ENCODE peak calls at places on chromosome 15, in eight cellular contexts. K, R, D, W, Q, N, B and V are unnamed samples.

GRCh38 chr15:64841258-64842098 is at the start of gene PLEKHO2:
- DNase-seq in Q (peak; percentile 89), R (peak; percentile 91), W (peak; percentile 82), N (peak; percentile 98), K (peak; percentile 98), D (peak; percentile 98), B (peak; percentile 90), V (peak; percentile 95)

GRCh38 chr15:100601158-100601557 is 826 bp downstream of the LINS1 start:
- DNase-seq in B (peak; percentile 32), N (no peak), K (peak; percentile 52), Q (no peak), W (peak; percentile 50), D (peak; percentile 54), R (peak; percentile 37), V (peak; percentile 52)

GRCh38 chr15:86483936-86484335 is 404.3 kb downstream of the AGBL1 start:
- DNase-seq in D (no peak), K (peak; percentile 14), R (no peak), N (no peak), W (no peak), Q (no peak), B (no peak), V (peak; percentile 5)

GRCh38 chr15:70815604-70816003 is 38.4 kb downstream of the LARP6 start:
- DNase-seq in B (peak; percentile 14), W (no peak), N (no peak), Q (no peak), R (no peak), D (no peak), K (no peak), V (no peak)

GRCh38 chr15:67096536-67097294 is 31.3 kb downstream of the SMAD3 start:
- DNase-seq in N (no peak), W (no peak), B (peak; percentile 58), K (peak; percentile 51), R (peak; percentile 72), Q (no peak), D (peak; percentile 79), V (peak; percentile 45)

GRCh38 chr15:76340198-76340801 is 3.7 kb downstream of the ISL2 start:
- DNase-seq in R (peak; percentile 30), N (no peak), D (peak; percentile 62), B (no peak), K (no peak), Q (peak; percentile 24), W (no peak), V (peak; percentile 55)

GRCh38 chr15:58643996-58644395 is 105.5 kb downstream of the ADAM10 start:
- DNase-seq in W (no peak), D (no peak), N (no peak), B (no peak), R (no peak), Q (no peak), K (no peak), V (no peak)

GRCh38 chr15:92123848-92124631 is 269.6 kb upstream of the ST8SIA2 start:
- DNase-seq in K (no peak), R (no peak), Q (no peak), N (no peak), D (no peak), B (no peak), W (no peak), V (no peak)

GRCh38 chr15:40891810-40892448 is 2.3 kb upstream of the VPS18 start:
- DNase-seq in R (peak; percentile 46), B (peak; percentile 82), K (peak; percentile 63), W (no peak), Q (peak; percentile 74), D (peak; percentile 73), N (no peak), V (peak; percentile 68)

GRCh38 chr15:94272251-94272898 is 41.0 kb downstream of the MCTP2 start:
- DNase-seq in K (peak; percentile 83), N (no peak), B (no peak), D (no peak), W (peak; percentile 1), Q (no peak), R (no peak), V (no peak)

GRCh38 chr15:88257311-88257901 is 867 bp upstream of the NTRK3 start:
- DNase-seq in W (no peak), D (peak; percentile 16), K (no peak), N (no peak), R (no peak), B (no peak), Q (no peak), V (no peak)

GRCh38 chr15:34370643-34371042 is 3.6 kb upstream of the LPCAT4 start:
- DNase-seq in B (no peak), N (no peak), W (no peak), R (no peak), K (no peak), Q (no peak), D (no peak), V (no peak)
- H3K4me3 ChIP-seq in B (no peak overlapping the region), N (no peak overlapping the region), W (no peak overlapping the region), R (no peak overlapping the region), K (no peak overlapping the region), Q (no peak overlapping the region), D (no peak overlapping the region), V (no peak overlapping the region)

GRCh38 chr15:73367624-73368300 is 996 bp downstream of the HCN4 start:
- DNase-seq in W (no peak), K (no peak), D (peak; percentile 31), N (no peak), R (no peak), B (no peak), Q (no peak), V (no peak)

GRCh38 chr15:73369073-73369694 is 426 bp upstream of the HCN4 start:
- DNase-seq in N (no peak), B (no peak), K (no peak), W (no peak), R (no peak), D (peak; percentile 13), Q (no peak), V (no peak)

GRCh38 chr15:73368301-73369072 is at the start of gene HCN4:
- DNase-seq in N (no peak), Q (no peak), R (no peak), B (peak; percentile 19), D (peak; percentile 38), K (no peak), W (no peak), V (no peak)

GRCh38 chr15:73364070-73364469 is 4.7 kb downstream of the HCN4 start:
- DNase-seq in Q (no peak), R (no peak), D (no peak), K (no peak), B (no peak), N (no peak), W (no peak), V (no peak)

DNA sequence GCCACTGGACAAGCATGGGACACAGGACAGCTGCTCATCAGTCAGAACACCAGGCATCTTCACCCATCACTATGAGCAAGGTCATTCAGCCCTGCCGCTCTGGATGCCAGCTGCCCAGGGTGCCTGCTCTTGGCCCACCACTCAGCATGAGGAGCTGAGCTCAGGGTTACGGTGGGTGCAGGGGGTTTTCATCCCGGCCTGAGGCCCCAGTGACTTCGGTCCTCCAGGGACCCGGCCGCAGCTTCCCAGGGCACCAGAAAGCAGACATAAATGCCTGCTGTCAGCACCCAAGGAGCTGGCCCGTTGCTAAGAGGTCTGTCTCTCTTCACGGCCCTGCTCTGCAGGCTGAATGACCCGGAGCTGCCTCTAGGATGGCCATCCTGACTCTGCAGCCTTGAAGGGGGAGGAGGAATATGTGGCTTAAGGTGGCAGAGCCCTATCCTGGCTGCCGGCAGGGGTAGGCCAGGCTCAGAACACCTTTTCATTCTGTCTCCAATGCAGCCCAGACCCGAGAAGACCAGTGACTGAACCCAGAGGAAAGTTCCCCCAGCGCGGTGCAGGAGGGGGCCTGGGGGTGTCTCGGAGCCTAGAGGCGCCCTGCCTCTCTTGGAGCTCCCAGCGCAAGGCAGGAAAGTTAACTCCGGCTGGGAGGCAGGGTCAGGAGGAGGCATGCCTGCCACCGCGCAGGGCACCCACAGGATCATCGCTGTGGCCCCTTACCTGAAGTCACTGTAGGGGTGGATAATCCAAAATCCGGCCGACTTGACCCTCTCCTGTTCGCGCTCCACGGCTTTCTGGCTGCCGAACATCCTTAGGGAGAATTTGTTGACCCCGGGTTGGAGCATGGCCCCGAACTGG is 1.8 kb downstream of the HCN4 start:
- DNase-seq in R (no peak), W (no peak), N (peak; percentile 29), B (no peak), D (no peak), K (no peak), Q (no peak), V (no peak)
- H3K4me3 ChIP-seq in R (no peak overlapping the region), W (no peak overlapping the region), N (peak overlapping the region; percentile 46), B (no peak overlapping the region), D (no peak overlapping the region), K (no peak overlapping the region), Q (peak overlapping the region; percentile 41), V (no peak overlapping the region)

DNA sequence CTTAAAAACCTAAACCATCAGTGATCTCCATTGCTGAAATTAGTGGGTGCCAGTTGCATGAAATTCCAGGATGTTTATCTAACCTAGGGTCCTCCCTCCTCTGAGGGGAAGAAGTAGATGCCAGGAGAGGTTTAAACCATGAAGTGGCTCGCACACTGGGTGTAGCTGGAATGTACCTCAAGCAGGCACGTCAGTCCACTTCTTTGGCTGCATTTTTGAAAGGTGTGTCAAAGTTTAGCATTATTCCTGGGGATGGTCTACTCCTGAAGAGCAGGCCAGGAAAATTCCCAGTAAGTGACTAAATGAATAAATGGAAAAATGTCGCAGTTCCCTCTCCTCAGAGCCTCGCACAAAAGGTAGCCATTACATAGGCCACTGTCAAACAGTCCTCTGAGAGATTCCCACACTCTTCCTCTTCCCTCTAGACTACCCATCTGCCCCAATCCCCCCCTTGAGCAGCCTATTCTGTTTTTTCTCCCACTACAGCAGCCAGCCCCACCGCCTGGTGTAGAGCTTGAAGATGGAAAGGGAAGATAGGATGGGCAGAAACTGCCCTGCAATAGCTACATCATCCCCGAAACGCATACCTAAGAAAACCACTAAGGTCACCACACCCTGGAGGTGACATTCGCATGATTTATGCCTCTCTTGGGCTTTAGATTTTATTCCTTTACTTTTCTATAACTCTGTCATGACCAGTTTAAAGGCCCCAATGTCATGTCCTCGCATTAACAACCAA is 663 bp upstream of the TMOD3 start:
- DNase-seq in W (no peak), K (no peak), Q (no peak), R (no peak), B (peak; percentile 84), D (no peak), N (no peak), V (no peak)
- H3K4me3 ChIP-seq in W (no peak overlapping the region), K (no peak overlapping the region), Q (peak overlapping the region; percentile 99), R (no peak overlapping the region), B (no peak overlapping the region), D (no peak overlapping the region), N (no peak overlapping the region), V (no peak overlapping the region)

GRCh38 chr15:98546325-98546724 is 102.0 kb upstream of the IGF1R start:
- DNase-seq in W (no peak), D (no peak), R (no peak), K (no peak), B (no peak), Q (no peak), N (no peak), V (no peak)

GRCh38 chr15:98548172-98548971 is 100.0 kb upstream of the IGF1R start:
- DNase-seq in R (peak; percentile 70), K (peak; percentile 63), N (peak; percentile 61), W (peak; percentile 6), B (peak; percentile 83), D (peak; percentile 62), Q (peak; percentile 71), V (no peak)

GRCh38 chr15:98547255-98547654 is 101.1 kb upstream of the IGF1R start:
- DNase-seq in N (no peak), B (no peak), W (no peak), D (no peak), K (peak; percentile 52), Q (no peak), R (no peak), V (no peak)

GRCh38 chr15:98549003-98549402 is 99.3 kb upstream of the IGF1R start:
- DNase-seq in R (no peak), K (no peak), N (no peak), D (no peak), B (no peak), Q (no peak), W (no peak), V (no peak)

GRCh38 chr15:98547741-98548166 is 100.6 kb upstream of the IGF1R start:
- DNase-seq in Q (no peak), K (peak; percentile 66), D (peak; percentile 30), B (no peak), W (no peak), N (peak; percentile 9), R (peak; percentile 33), V (no peak)
- H3K4me3 ChIP-seq in Q (peak overlapping the region; percentile 57), K (peak overlapping the region; percentile 32), D (peak overlapping the region; percentile 67), B (peak overlapping the region; percentile 54), W (peak overlapping the region; percentile 62), N (peak overlapping the region; percentile 44), R (peak overlapping the region; percentile 51), V (no peak overlapping the region)